ENCODE peak calls at places on chromosomes 5 and 9, in seven cellular contexts. E is AG08396, T is iPS-NIHi11, S is G401, D is left cardiac atrium, R is iris pigment epithelial cell, K is Calu3. G is an unnamed sample.

GRCh38 chr5:78377718-78378105 is 17.3 kb downstream of the SCAMP1 start:
- DNase-seq in E (no peak), T (no peak), S (no peak), D (no peak), R (peak; percentile 24), K (no peak), G (no peak)

GRCh38 chr9:134659688-134660131 is 18.1 kb downstream of the COL5A1 start:
- DNase-seq in E (no peak), T (no peak), S (no peak), D (no peak), R (no peak), K (no peak), G (no peak)

GRCh38 chr5:74382115-74382514 is 258.4 kb downstream of the ENC1 start:
- DNase-seq in E (no peak), T (no peak), S (no peak), D (no peak), R (no peak), K (no peak), G (no peak)

GRCh38 chr5:154868702-154869101 is 10.3 kb downstream of the CNOT8 start:
- DNase-seq in E (no peak), T (peak; percentile 48), S (peak; percentile 18), D (no peak), R (peak; percentile 25), K (no peak), G (peak; percentile 47)

GRCh38 chr9:135565636-135566035 is 4.1 kb downstream of the PAEP start:
- DNase-seq in E (no peak), T (no peak), S (no peak), D (no peak), R (no peak), K (no peak), G (no peak)

GRCh38 chr9:131236761-131237160 is 39.5 kb downstream of the FAM78A start:
- DNase-seq in E (no peak), T (no peak), S (no peak), D (no peak), R (no peak), K (no peak), G (no peak)

GRCh38 chr5:160486573-160486972 is 64.9 kb downstream of the PTTG1 start:
- DNase-seq in E (no peak), T (no peak), S (no peak), D (no peak), R (no peak), K (no peak), G (no peak)

GRCh38 chr9:90343360-90343759 is 299.3 kb downstream of the DIRAS2 start:
- DNase-seq in E (no peak), T (peak; percentile 47), S (no peak), D (no peak), R (no peak), K (no peak), G (no peak)

GRCh38 chr5:1431021-1431811 is 14.0 kb downstream of the SLC6A3 start:
- DNase-seq in E (no peak), T (no peak), S (no peak), D (no peak), R (no peak), K (no peak), G (no peak)

GRCh38 chr5:172282277-172283019 is 1.1 kb downstream of the UBTD2 start:
- DNase-seq in E (peak; percentile 32), T (no peak), S (peak; percentile 46), D (no peak), R (no peak), K (no peak), G (no peak)

GRCh38 chr9:24096756-24097155 is 270.7 kb upstream of the ELAVL2 start:
- DNase-seq in E (no peak), T (no peak), S (no peak), D (no peak), R (no peak), K (no peak), G (no peak)

GRCh38 chr9:120997502-120997901 is 52.6 kb downstream of the C5 start:
- DNase-seq in E (no peak), T (no peak), S (no peak), D (no peak), R (no peak), K (no peak), G (no peak)

GRCh38 chr9:71756753-71757152 is 11.6 kb downstream of the CEMIP2 start:
- DNase-seq in E (no peak), T (peak; percentile 26), S (no peak), D (no peak), R (no peak), K (no peak), G (no peak)

GRCh38 chr9:14346301-14346721 is 32.4 kb upstream of the NFIB start:
- DNase-seq in E (no peak), T (no peak), S (peak; percentile 69), D (peak; percentile 75), R (no peak), K (no peak), G (no peak)

GRCh38 chr5:156328766-156329165 is 1.8 kb downstream of the SGCD start:
- DNase-seq in E (no peak), T (no peak), S (no peak), D (no peak), R (no peak), K (no peak), G (no peak)

GRCh38 chr5:1315018-1315708 is 20.3 kb upstream of the TERT start:
- DNase-seq in E (no peak), T (no peak), S (no peak), D (no peak), R (no peak), K (no peak), G (peak; percentile 46)

G was measured in activated CD8-positive, alpha-beta memory T cell treated with anti-CD3 and anti-CD28 coated beads, Interleukin-2, amount 50 U/mL, for 48 hours.